ENCODE peak calls at places on chromosomes 1 and 21, in five cellular contexts. H, P, Q, K and X are unnamed samples.
A peak's percentile ranks its signal among the peaks of the same experiment; 100 is the strongest.

GRCh38 chr1:203629509-203630082 is 3.0 kb downstream of the ATP2B4 start:
- DNase-seq in H (peak; percentile 82), P (no peak), Q (no peak), K (peak; percentile 64), X (no peak)

GRCh38 chr1:164602480-164603093 is 43.6 kb downstream of the PBX1 start:
- DNase-seq in H (peak; percentile 73), Q (no peak), P (peak; percentile 53), K (no peak), X (no peak)

GRCh38 chr1:164830628-164831027 is 271.6 kb downstream of the PBX1 start:
- DNase-seq in Q (peak; percentile 42), K (no peak), H (no peak), P (no peak), X (no peak)

GRCh38 chr1:20184481-20184900 is 1.4 kb upstream of the UBXN10 start:
- DNase-seq in H (no peak), Q (peak; percentile 21), K (no peak), P (no peak), X (no peak)

GRCh38 chr1:7048395-7048794 is 263.1 kb downstream of the CAMTA1 start:
- DNase-seq in H (no peak), P (no peak), K (no peak), Q (no peak), X (no peak)

GRCh38 chr21:46397993-46398392 is 60.7 kb upstream of the DIP2A start:
- DNase-seq in K (no peak), P (no peak), Q (no peak), H (peak; percentile 56), X (no peak)

GRCh38 chr1:88658419-88658818 is 25.7 kb upstream of the PKN2 start:
- DNase-seq in P (no peak), Q (no peak), H (no peak), K (no peak), X (no peak)

GRCh38 chr1:216532399-216532798 is 109.2 kb upstream of the USH2A start:
- DNase-seq in Q (no peak), P (no peak), H (no peak), K (no peak), X (no peak)